ENCODE peak calls at places on chromosomes 4 and X, in five cellular contexts. One of them, this sample, is unnamed. For H3K36me3 and H3K27me3, the result is how much of the 10 kb centered on the place peaks cover.

GRCh38 chrX:39729834-39730670 is 367.7 kb downstream of the BCOR start:
- DNase-seq in aorta: peak
- DNase-seq in thoracic aorta: no peak
- DNase-seq in SK-N-SH: peak
- DNase-seq in Panc1: no peak
- DNase-seq in this sample: no peak

GRCh38 chr4:161466321-161466720 is 697.5 kb downstream of the FSTL5 start:
- DNase-seq in Panc1: no peak
- DNase-seq in SK-N-SH: peak
- DNase-seq in thoracic aorta: no peak
- DNase-seq in aorta: no peak
- DNase-seq in this sample: no peak

GRCh38 chrX:71492086-71493065 is 40.5 kb upstream of the OGT start:
- DNase-seq in SK-N-SH: peak
- DNase-seq in Panc1: no peak
- DNase-seq in thoracic aorta: no peak
- DNase-seq in aorta: peak
- DNase-seq in this sample: peak

GRCh38 chrX:40104649-40105015 is 6.9 kb upstream of the BCOR start:
- DNase-seq in aorta: peak
- DNase-seq in SK-N-SH: peak
- DNase-seq in thoracic aorta: no peak
- DNase-seq in Panc1: no peak
- DNase-seq in this sample: peak

GRCh38 chrX:68249401-68249831 is 183.9 kb downstream of the OPHN1 start:
- DNase-seq in aorta: no peak
- DNase-seq in SK-N-SH: no peak
- DNase-seq in thoracic aorta: no peak
- DNase-seq in Panc1: no peak
- DNase-seq in this sample: no peak

GRCh38 chr4:35252866-35253265 is 991.4 kb downstream of the ARAP2 start:
- DNase-seq in aorta: no peak
- DNase-seq in Panc1: no peak
- DNase-seq in thoracic aorta: no peak
- DNase-seq in SK-N-SH: no peak
- DNase-seq in this sample: no peak

GRCh38 chr4:182764137-182764536 is 153.0 kb downstream of the DCTD start:
- DNase-seq in thoracic aorta: no peak
- DNase-seq in aorta: no peak
- DNase-seq in Panc1: no peak
- DNase-seq in SK-N-SH: no peak
- DNase-seq in this sample: no peak

GRCh38 chr4:70747874-70748273 is 26.1 kb downstream of the RUFY3 start:
- DNase-seq in thoracic aorta: no peak
- DNase-seq in aorta: no peak
- DNase-seq in Panc1: no peak
- DNase-seq in SK-N-SH: no peak
- DNase-seq in this sample: no peak

GRCh38 chr4:111946789-111947188 is 198.5 kb upstream of the FAM241A start:
- DNase-seq in aorta: no peak
- DNase-seq in thoracic aorta: no peak
- DNase-seq in SK-N-SH: no peak
- DNase-seq in Panc1: no peak
- DNase-seq in this sample: no peak

GRCh38 chr4:165834116-165834515 is 38.9 kb upstream of the TLL1 start:
- DNase-seq in SK-N-SH: no peak
- DNase-seq in thoracic aorta: no peak
- DNase-seq in Panc1: no peak
- DNase-seq in aorta: no peak
- DNase-seq in this sample: no peak

GRCh38 chr4:117311215-117311614 is 225.8 kb upstream of the TRAM1L1 start:
- DNase-seq in SK-N-SH: no peak
- DNase-seq in aorta: no peak
- DNase-seq in thoracic aorta: no peak
- DNase-seq in Panc1: no peak
- DNase-seq in this sample: no peak

GRCh38 chr4:13859423-13859822 is 231.9 kb upstream of the BOD1L1 start:
- DNase-seq in SK-N-SH: no peak
- DNase-seq in thoracic aorta: no peak
- DNase-seq in aorta: no peak
- DNase-seq in Panc1: no peak
- DNase-seq in this sample: no peak

GRCh38 chr4:6224725-6225124 is 24.4 kb upstream of the JAKMIP1 start:
- DNase-seq in thoracic aorta: no peak
- DNase-seq in Panc1: no peak
- DNase-seq in aorta: no peak
- DNase-seq in SK-N-SH: no peak
- DNase-seq in this sample: no peak

GRCh38 chr4:9979101-9979815 is 42.0 kb downstream of the SLC2A9 start:
- DNase-seq in aorta: no peak
- DNase-seq in thoracic aorta: no peak
- DNase-seq in SK-N-SH: peak
- DNase-seq in Panc1: no peak
- DNase-seq in this sample: no peak

GRCh38 chrX:49271341-49271740 is 1.7 kb downstream of the PPP1R3F start:
- DNase-seq in thoracic aorta: no peak
- DNase-seq in Panc1: no peak
- DNase-seq in aorta: peak
- DNase-seq in SK-N-SH: no peak
- DNase-seq in this sample: no peak

GRCh38 chrX:18210470-18210869 is 10.2 kb downstream of the BEND2 start:
- DNase-seq in SK-N-SH: no peak
- DNase-seq in thoracic aorta: no peak
- DNase-seq in aorta: no peak
- DNase-seq in Panc1: no peak
- DNase-seq in this sample: no peak

GRCh38 chrX:46561931-46562721 is 11.4 kb upstream of the CHST7 start:
- DNase-seq in thoracic aorta: no peak
- DNase-seq in Panc1: no peak
- DNase-seq in aorta: no peak
- DNase-seq in SK-N-SH: no peak
- DNase-seq in this sample: no peak

GRCh38 chr4:39713691-39714090 is 15.8 kb downstream of the UBE2K start:
- DNase-seq in Panc1: no peak
- DNase-seq in SK-N-SH: peak
- DNase-seq in thoracic aorta: no peak
- DNase-seq in aorta: no peak
- DNase-seq in this sample: no peak

GRCh38 chr4:174554329-174554728 is 32.0 kb upstream of the HPGD start:
- DNase-seq in aorta: no peak
- DNase-seq in SK-N-SH: no peak
- DNase-seq in thoracic aorta: no peak
- DNase-seq in Panc1: no peak
- DNase-seq in this sample: no peak

GRCh38 chr4:47221721-47222120 is 190.4 kb downstream of the GABRB1 start:
- DNase-seq in thoracic aorta: no peak
- DNase-seq in Panc1: no peak
- DNase-seq in SK-N-SH: no peak
- DNase-seq in aorta: no peak
- DNase-seq in this sample: no peak

GRCh38 chr4:5955201-5955821 is 62.4 kb upstream of the CRMP1 start:
- DNase-seq in Panc1: no peak
- DNase-seq in aorta: no peak
- DNase-seq in thoracic aorta: no peak
- DNase-seq in SK-N-SH: peak
- DNase-seq in this sample: no peak

GRCh38 chr4:38058186-38058585 is 98.0 kb downstream of the PTTG2 start:
- DNase-seq in SK-N-SH: peak
- DNase-seq in Panc1: no peak
- DNase-seq in thoracic aorta: no peak
- DNase-seq in aorta: no peak
- DNase-seq in this sample: no peak
- H3K36me3 ChIP-seq in SK-N-SH: under half
- H3K36me3 ChIP-seq in Panc1: under half
- H3K36me3 ChIP-seq in thoracic aorta: under half
- H3K36me3 ChIP-seq in aorta: under half
- H3K36me3 ChIP-seq in this sample: under half

GRCh38 chrX:139156356-139156755 is 374.2 kb upstream of the F9 start:
- DNase-seq in Panc1: no peak
- DNase-seq in SK-N-SH: no peak
- DNase-seq in thoracic aorta: no peak
- DNase-seq in aorta: no peak
- DNase-seq in this sample: no peak

GRCh38 chrX:139158256-139158655 is 372.3 kb upstream of the F9 start:
- DNase-seq in SK-N-SH: no peak
- DNase-seq in Panc1: no peak
- DNase-seq in aorta: no peak
- DNase-seq in thoracic aorta: no peak
- DNase-seq in this sample: no peak
- H3K27me3 ChIP-seq in SK-N-SH: under half
- H3K27me3 ChIP-seq in Panc1: under half
- H3K27me3 ChIP-seq in aorta: under half
- H3K27me3 ChIP-seq in thoracic aorta: under half
- H3K27me3 ChIP-seq in this sample: under half

DNA sequence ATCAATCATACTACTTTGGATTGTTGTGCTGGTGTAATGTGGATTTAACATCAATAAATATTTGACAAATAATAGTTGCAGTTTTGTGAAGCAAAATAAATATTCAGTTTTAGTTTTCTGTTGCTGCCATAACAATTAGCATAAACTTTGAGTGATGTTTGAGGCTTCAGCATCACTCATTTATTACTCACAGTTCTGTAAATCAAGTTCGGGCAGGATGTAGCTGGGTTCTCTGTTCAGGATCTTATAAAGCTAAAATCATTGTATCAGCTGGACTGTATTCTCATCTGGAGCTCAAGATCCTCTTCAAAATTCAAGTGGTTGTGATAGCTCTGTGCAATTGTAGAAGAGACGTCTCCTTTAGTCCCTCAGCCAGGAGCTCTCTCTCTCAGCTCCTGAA is 81.7 kb downstream of the CBR4 start:
- DNase-seq in Panc1: no peak
- DNase-seq in SK-N-SH: no peak
- DNase-seq in aorta: no peak
- DNase-seq in thoracic aorta: no peak
- DNase-seq in this sample: no peak
- H3K36me3 ChIP-seq in Panc1: under half
- H3K36me3 ChIP-seq in SK-N-SH: half or more
- H3K36me3 ChIP-seq in aorta: under half
- H3K36me3 ChIP-seq in thoracic aorta: half or more
- H3K36me3 ChIP-seq in this sample: under half

GRCh38 chrX:111088628-111089027 is 7.4 kb upstream of the PAK3 start:
- DNase-seq in thoracic aorta: no peak
- DNase-seq in SK-N-SH: no peak
- DNase-seq in aorta: no peak
- DNase-seq in Panc1: no peak
- DNase-seq in this sample: no peak

GRCh38 chrX:111083101-111083500 is 12.9 kb upstream of the PAK3 start:
- DNase-seq in aorta: no peak
- DNase-seq in SK-N-SH: no peak
- DNase-seq in thoracic aorta: no peak
- DNase-seq in Panc1: no peak
- DNase-seq in this sample: no peak

GRCh38 chrX:111090458-111090857 is 5.5 kb upstream of the PAK3 start:
- DNase-seq in SK-N-SH: peak
- DNase-seq in thoracic aorta: no peak
- DNase-seq in aorta: no peak
- DNase-seq in Panc1: no peak
- DNase-seq in this sample: no peak

GRCh38 chrX:111086521-111087127 is 9.4 kb upstream of the PAK3 start:
- DNase-seq in SK-N-SH: no peak
- DNase-seq in thoracic aorta: no peak
- DNase-seq in Panc1: no peak
- DNase-seq in aorta: no peak
- DNase-seq in this sample: no peak
- H3K27me3 ChIP-seq in SK-N-SH: under half
- H3K27me3 ChIP-seq in thoracic aorta: under half
- H3K27me3 ChIP-seq in Panc1: under half
- H3K27me3 ChIP-seq in aorta: under half
- H3K27me3 ChIP-seq in this sample: under half

DNA sequence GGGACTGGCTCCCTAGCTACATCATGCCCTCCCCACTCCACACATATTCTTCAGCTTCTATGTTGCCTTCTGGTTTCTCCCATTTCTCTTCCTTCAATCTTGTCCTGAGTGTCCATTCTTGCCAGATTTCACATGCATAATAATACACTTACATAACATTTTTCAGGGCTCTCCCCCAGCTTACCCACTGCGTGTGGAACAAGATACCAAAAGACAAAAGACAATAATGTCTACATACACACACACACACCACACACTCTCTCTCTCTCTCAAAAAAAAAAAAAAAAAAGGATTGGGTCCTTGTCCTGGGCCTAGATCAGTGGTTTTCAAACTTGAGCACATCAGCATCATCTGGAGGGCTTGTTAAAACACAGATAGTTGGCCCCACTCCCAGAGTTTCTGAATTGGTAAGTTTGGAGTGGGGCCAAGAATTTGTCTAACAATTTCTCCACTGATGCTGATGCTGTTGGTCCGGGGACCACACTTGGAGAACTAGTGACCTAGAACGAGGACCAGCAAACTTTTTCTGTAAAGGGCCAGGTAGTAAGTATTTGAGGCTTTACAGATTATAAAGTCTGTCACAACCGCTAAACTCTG is 6.5 kb upstream of the SMARCA1 start:
- DNase-seq in SK-N-SH: peak
- DNase-seq in thoracic aorta: no peak
- DNase-seq in aorta: no peak
- DNase-seq in Panc1: no peak
- DNase-seq in this sample: no peak
- H3K36me3 ChIP-seq in SK-N-SH: under half
- H3K36me3 ChIP-seq in thoracic aorta: under half
- H3K36me3 ChIP-seq in aorta: under half
- H3K36me3 ChIP-seq in Panc1: under half
- H3K36me3 ChIP-seq in this sample: under half

DNA sequence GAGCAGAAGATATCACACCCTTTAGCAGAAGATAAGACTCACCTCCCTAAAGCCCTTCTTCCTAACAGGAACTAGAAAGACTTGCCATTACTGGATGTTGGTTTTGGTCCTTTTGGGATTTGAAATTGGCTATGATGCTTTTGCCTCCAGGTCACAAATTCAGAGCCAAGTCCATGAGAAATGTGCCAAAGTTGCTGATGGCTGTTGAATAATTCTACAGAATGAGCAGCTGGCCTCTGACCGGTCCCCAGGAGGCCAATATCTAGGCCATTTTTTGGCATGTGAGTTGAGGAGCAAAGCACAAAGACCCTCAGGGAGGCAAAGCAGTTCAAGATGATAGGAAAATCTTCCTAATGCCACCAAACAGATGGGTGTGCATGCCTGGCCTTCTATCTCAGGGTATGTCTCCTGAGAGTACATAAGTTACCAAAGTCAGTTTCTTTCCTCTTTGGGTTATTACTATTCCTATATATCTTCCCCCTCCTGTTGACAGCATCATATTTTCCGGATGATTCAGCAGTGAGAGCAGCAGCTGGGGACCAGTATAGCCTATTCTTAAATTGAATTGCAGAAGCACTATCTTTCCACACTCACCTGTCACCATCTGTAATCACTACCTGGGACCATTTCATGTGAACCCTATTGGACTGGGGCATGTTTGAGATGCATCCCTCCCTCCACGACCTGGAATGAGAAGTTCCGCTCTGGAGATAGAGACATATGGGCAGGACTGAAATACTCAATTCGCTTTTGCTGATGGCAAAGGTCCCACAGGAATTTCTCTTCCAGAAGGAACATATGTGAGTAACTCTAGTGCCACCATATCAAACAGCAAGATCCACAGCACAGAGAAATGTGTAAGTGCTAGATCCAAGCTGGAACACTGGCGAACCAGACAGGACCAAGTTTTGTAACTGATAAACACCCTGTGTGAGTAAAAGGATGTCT is 44.2 kb downstream of the SEL1L3 start:
- DNase-seq in aorta: no peak
- DNase-seq in Panc1: no peak
- DNase-seq in SK-N-SH: no peak
- DNase-seq in thoracic aorta: no peak
- DNase-seq in this sample: no peak
- H3K27me3 ChIP-seq in aorta: under half
- H3K27me3 ChIP-seq in Panc1: under half
- H3K27me3 ChIP-seq in SK-N-SH: under half
- H3K27me3 ChIP-seq in thoracic aorta: under half
- H3K27me3 ChIP-seq in this sample: under half

This sample was measured in left lung.